ENCODE peak calls at places on chromosomes 12 and 14, in five cellular contexts. H is pancreas, K is cardiac fibroblast, P is epithelial cell of esophagus, B is A549. Q is an unnamed sample.

GRCh38 chr12:8829128-8829524 is 6.7 kb downstream of the A2ML1 start:
- DNase-seq in K (no peak), P (peak), B (no peak), H (no peak), Q (no peak)

GRCh38 chr12:77104281-77104680 is 38.9 kb upstream of the E2F7 start:
- DNase-seq in H (no peak), P (no peak), K (no peak), B (no peak), Q (no peak)

GRCh38 chr12:30850684-30851083 is 75.9 kb upstream of the TSPAN11 start:
- DNase-seq in H (no peak), P (no peak), K (no peak), B (no peak), Q (no peak)

GRCh38 chr14:104609666-104610065 is 5.1 kb upstream of the TMEM179 start:
- DNase-seq in P (no peak), H (no peak), B (no peak), K (no peak), Q (no peak)

GRCh38 chr12:78568326-78569020 is 296.1 kb upstream of the SYT1 start:
- DNase-seq in P (no peak), K (no peak), H (no peak), B (no peak), Q (no peak)

GRCh38 chr12:81284137-81284536 is 206.3 kb downstream of the ACSS3 start:
- DNase-seq in K (no peak), P (peak), B (no peak), H (no peak), Q (no peak)

GRCh38 chr12:54357802-54358619 is 6.3 kb downstream of the GPR84 start:
- DNase-seq in P (no peak), B (no peak), H (no peak), K (peak), Q (no peak)

GRCh38 chr12:4873947-4874346 is 35.8 kb upstream of the KCNA1 start:
- DNase-seq in K (no peak), H (no peak), P (no peak), B (no peak), Q (no peak)

GRCh38 chr12:8779862-8780261 is 42.6 kb upstream of the A2ML1 start:
- DNase-seq in K (no peak), P (peak), H (no peak), B (no peak), Q (no peak)

GRCh38 chr12:119547016-119547415 is 46.6 kb upstream of the TMEM233 start:
- DNase-seq in H (no peak), B (no peak), P (no peak), K (no peak), Q (no peak)

GRCh38 chr12:106066051-106066705 is 72.6 kb downstream of the NUAK1 start:
- DNase-seq in B (no peak), K (no peak), H (no peak), P (no peak), Q (no peak)

GRCh38 chr12:106183735-106184134 is 45.0 kb upstream of the NUAK1 start:
- DNase-seq in K (no peak), P (no peak), H (no peak), B (no peak), Q (no peak)

GRCh38 chr12:95583933-95584332 is 32.7 kb upstream of the USP44 start:
- DNase-seq in P (no peak), K (no peak), B (peak), H (no peak), Q (no peak)

GRCh38 chr14:105196228-105196960 is 15.3 kb upstream of the NUDT14 start:
- DNase-seq in B (no peak), P (no peak), K (no peak), H (no peak), Q (no peak)

GRCh38 chr12:22631863-22632463 is 7.0 kb downstream of the ETNK1 start:
- DNase-seq in H (no peak), P (no peak), K (peak), B (no peak), Q (no peak)

GRCh38 chr12:101839324-101840283 is 8.8 kb upstream of the GNPTAB start:
- DNase-seq in P (peak), B (peak), K (peak), H (no peak), Q (peak)

GRCh38 chr12:79420146-79420618 is 270.6 kb downstream of the PAWR start:
- DNase-seq in H (no peak), B (peak), K (peak), P (peak), Q (peak)

GRCh38 chr12:69431604-69432222 is 38.5 kb upstream of the FRS2 start:
- DNase-seq in B (no peak), P (no peak), K (no peak), H (no peak), Q (no peak)

GRCh38 chr14:92897922-92898599 is 24.9 kb upstream of the CHGA start:
- DNase-seq in B (no peak), P (peak), H (no peak), K (no peak), Q (no peak)

GRCh38 chr12:117470804-117471203 is 109.4 kb upstream of the NOS1 start:
- DNase-seq in K (no peak), B (peak), P (no peak), H (no peak), Q (no peak)

GRCh38 chr14:20802341-20803084 is at the start of gene RNASE1:
- DNase-seq in B (peak), K (peak), H (no peak), P (peak), Q (no peak)

GRCh38 chr14:35818346-35819115 is 7.6 kb upstream of the BRMS1L start:
- DNase-seq in B (peak), H (no peak), P (peak), K (peak), Q (peak)

GRCh38 chr12:52377266-52377665 is 8.2 kb downstream of the KRT84 start:
- DNase-seq in K (no peak), H (no peak), B (no peak), P (no peak), Q (no peak)

GRCh38 chr14:105867961-105868599 is 341.7 kb downstream of the TMEM121 start:
- DNase-seq in P (no peak), K (no peak), B (no peak), H (peak), Q (no peak)

GRCh38 chr12:55797068-55797467 is 20.5 kb downstream of the SARNP start:
- DNase-seq in K (peak), H (no peak), P (peak), B (peak), Q (peak)

GRCh38 chr12:51751657-51752056 is 96.9 kb downstream of the FIGNL2 start:
- DNase-seq in K (peak), H (no peak), B (no peak), P (no peak), Q (no peak)

GRCh38 chr12:59030415-59030814 is 110.1 kb upstream of the LRIG3 start:
- DNase-seq in P (no peak), B (no peak), K (no peak), H (peak), Q (no peak)

GRCh38 chr14:74821267-74821915 is 54.6 kb downstream of the PROX2 start:
- DNase-seq in P (no peak), B (no peak), K (no peak), H (no peak), Q (no peak)

DNA sequence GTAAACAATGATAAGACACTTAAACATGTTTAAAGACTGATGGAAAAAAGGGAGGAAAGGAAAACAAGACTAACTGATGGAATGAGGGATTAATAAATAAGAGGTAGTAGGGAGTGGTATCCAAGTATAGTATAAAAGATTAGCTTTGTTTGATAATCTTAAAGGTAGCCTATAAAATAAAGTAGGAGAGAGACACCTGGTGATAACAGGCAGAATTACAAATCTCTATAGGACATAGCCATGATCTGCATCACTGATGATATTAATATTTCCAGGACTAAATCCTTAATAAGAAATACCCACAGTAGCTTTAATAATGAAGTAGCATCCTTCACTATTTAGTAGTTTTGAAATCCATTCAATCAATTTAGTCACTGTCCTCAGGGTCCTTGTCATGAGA is 30.4 kb downstream of the DLGAP5 start:
- DNase-seq in P (peak), B (peak), H (no peak), K (peak), Q (no peak)
- TF ChIP-seq CTCF in P (peak), B (peak), H (peak), K (peak), Q (peak)

DNA sequence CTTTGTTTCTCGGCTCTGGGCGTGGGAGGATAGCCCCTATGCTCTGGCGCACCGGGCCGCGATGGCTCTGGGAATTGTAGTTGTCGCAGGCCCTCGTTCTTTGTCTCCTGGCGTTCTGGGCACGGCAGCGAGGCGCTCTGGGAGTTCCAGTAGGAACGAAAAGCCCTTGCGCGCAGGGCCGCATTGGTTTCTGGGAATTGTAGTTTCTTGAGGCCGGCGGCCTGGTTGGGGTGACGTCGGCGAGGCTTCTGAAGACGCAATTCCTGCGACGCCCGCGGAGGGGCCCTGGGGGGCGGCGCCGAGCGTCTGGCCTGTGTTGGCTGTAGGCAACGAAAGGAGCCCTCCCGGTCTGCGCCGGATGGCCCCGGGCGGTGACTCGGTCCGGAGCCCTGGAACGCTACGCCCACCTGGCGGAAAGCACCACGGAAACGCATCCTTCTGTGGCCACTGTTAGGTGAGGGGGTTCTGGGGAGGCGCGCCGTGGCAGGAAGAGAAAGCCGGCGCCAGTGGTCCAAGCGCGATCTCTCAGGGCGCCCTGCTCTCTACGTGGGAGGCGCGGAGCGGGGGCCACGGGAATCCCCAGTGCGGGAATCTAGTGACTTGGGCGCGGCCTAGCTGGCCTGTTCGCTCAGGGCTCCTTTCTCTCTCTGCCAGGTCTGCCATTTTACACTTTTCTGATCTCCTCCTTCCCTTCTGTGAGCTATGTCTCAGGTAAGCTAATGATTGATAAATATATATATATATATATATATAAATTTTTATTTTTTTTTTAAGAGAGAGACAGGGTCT is at the start of gene ZNF140:
- DNase-seq in B (peak), P (peak), H (peak), K (peak), Q (peak)
- TF ChIP-seq CTCF in B (no peak), P (peak), H (peak), K (peak), Q (peak)

GRCh38 chr12:68069276-68069675 is 80.0 kb downstream of the IFNG-AS1 start:
- DNase-seq in K (no peak), H (no peak), P (no peak), B (no peak), Q (no peak)

GRCh38 chr12:68065687-68066086 is 76.4 kb downstream of the IFNG-AS1 start:
- DNase-seq in B (no peak), H (no peak), P (no peak), K (no peak), Q (no peak)

GRCh38 chr12:68065163-68065562 is 75.9 kb downstream of the IFNG-AS1 start:
- DNase-seq in B (no peak), K (no peak), H (no peak), P (no peak), Q (no peak)

GRCh38 chr12:68070957-68071356 is 81.7 kb downstream of the IFNG-AS1 start:
- DNase-seq in K (no peak), B (no peak), H (no peak), P (no peak), Q (no peak)

GRCh38 chr12:68067762-68068376 is 78.6 kb downstream of the IFNG-AS1 start:
- DNase-seq in H (no peak), P (peak), B (peak), K (peak), Q (no peak)
- TF ChIP-seq CTCF in H (no peak), P (peak), B (no peak), K (peak), Q (peak)

GRCh38 chr12:11513288-11513687 is 117.9 kb upstream of the PRB2 start:
- DNase-seq in K (peak), P (no peak), H (no peak), B (peak), Q (peak)
- TF ChIP-seq CTCF in K (peak), P (no peak), H (no peak), B (no peak), Q (peak)